ENCODE peak calls at places on chromosomes 11 and 22, in seven cellular contexts. N is ovary, Z is cardiac muscle cell, B is HepG2, Q is body of pancreas, L is heart left ventricle, P is psoas muscle. V is an unnamed sample.

GRCh38 chr11:61267437-61267841 is 26.5 kb downstream of the PGA5 start:
- DNase-seq in N (no peak), Z (no peak), B (peak; percentile 66), Q (peak; percentile 26), L (no peak), P (no peak), V (no peak)

GRCh38 chr11:78319453-78319955 is 98.1 kb downstream of the GAB2 start:
- DNase-seq in N (no peak), Z (peak; percentile 20), B (no peak), Q (no peak), L (no peak), P (no peak), V (no peak)

GRCh38 chr11:96311120-96311568 is 31.9 kb downstream of the MAML2 start:
- DNase-seq in N (no peak), Z (peak; percentile 79), B (no peak), Q (no peak), L (no peak), P (no peak), V (no peak)

GRCh38 chr22:43885786-43886185 is 6.0 kb downstream of the PNPLA5 start:
- DNase-seq in N (no peak), Z (no peak), B (no peak), Q (no peak), L (no peak), P (no peak), V (no peak)

GRCh38 chr11:71499125-71499524 is 27.9 kb upstream of the KRTAP5-7 start:
- DNase-seq in N (no peak), Z (no peak), B (no peak), Q (no peak), L (no peak), P (peak; percentile 39), V (no peak)

GRCh38 chr22:30044369-30044768 is 35.9 kb upstream of the HORMAD2 start:
- DNase-seq in N (no peak), Z (peak; percentile 78), B (peak; percentile 34), Q (peak; percentile 44), L (no peak), P (no peak), V (no peak)

GRCh38 chr11:128595775-128596174 is 8.4 kb upstream of the ETS1 start:
- DNase-seq in N (no peak), Z (no peak), B (no peak), Q (no peak), L (no peak), P (no peak), V (no peak)

GRCh38 chr22:31173386-31174145 is 13.6 kb downstream of the RNF185 start:
- DNase-seq in N (no peak), Z (peak; percentile 64), B (no peak), Q (no peak), L (no peak), P (no peak), V (no peak)

GRCh38 chr11:128463386-128463829 is 124.0 kb downstream of the ETS1 start:
- DNase-seq in N (peak; percentile 46), Z (peak; percentile 94), B (no peak), Q (no peak), L (peak; percentile 60), P (no peak), V (no peak)

GRCh38 chr11:9017773-9018172 is 14.0 kb upstream of the NRIP3 start:
- DNase-seq in N (no peak), Z (peak; percentile 22), B (no peak), Q (peak; percentile 21), L (peak; percentile 73), P (peak; percentile 73), V (no peak)

GRCh38 chr11:87212891-87213290 is 175.2 kb downstream of the TMEM135 start:
- DNase-seq in N (no peak), Z (no peak), B (no peak), Q (no peak), L (no peak), P (no peak), V (no peak)

GRCh38 chr11:110929129-110929528 is 216.9 kb upstream of the ARHGAP20 start:
- DNase-seq in N (no peak), Z (no peak), B (no peak), Q (no peak), L (no peak), P (no peak), V (no peak)

DNA sequence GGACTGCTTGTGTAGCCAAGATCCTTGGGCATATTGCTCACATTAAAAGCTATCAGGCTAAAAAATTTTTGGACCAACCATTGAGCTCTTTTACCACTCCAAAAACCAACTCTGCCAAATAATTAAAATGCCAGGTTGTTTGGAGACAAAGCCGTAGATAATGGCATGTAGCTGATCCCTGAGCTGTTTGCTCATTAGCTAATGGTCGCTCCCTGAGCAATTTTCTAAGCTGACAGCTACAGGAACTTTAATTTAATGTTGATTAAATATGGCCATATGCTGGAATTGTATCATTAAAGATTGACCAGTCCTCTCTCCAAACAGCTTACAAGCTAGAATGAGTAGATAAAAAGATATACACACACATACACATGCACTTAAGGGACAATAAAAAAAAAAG is 216.1 kb upstream of the ARHGAP20 start:
- DNase-seq in N (no peak), Z (no peak), B (no peak), Q (no peak), L (no peak), P (no peak), V (no peak)
- H3K27me3 ChIP-seq in N (no peaks in the 10 kb centered on the region), Z (no peaks in the 10 kb centered on the region), B (no peaks in the 10 kb centered on the region), Q (no peaks in the 10 kb centered on the region), L (no peaks in the 10 kb centered on the region), P (no peaks in the 10 kb centered on the region), V (no peaks in the 10 kb centered on the region)

GRCh38 chr22:46587492-46588278 is 32.5 kb upstream of the GRAMD4 start:
- DNase-seq in N (peak; percentile 36), Z (no peak), B (no peak), Q (no peak), L (peak; percentile 57), P (no peak), V (no peak)
- H3K4me1 ChIP-seq in N (peaks cover 4% of the 10 kb centered on the region), Z (peaks cover 72% of the 10 kb centered on the region), B (no peaks in the 10 kb centered on the region), Q (peaks cover 19% of the 10 kb centered on the region), L (peaks cover 57% of the 10 kb centered on the region), P (peaks cover 17% of the 10 kb centered on the region), V (peaks cover 7% of the 10 kb centered on the region)

DNA sequence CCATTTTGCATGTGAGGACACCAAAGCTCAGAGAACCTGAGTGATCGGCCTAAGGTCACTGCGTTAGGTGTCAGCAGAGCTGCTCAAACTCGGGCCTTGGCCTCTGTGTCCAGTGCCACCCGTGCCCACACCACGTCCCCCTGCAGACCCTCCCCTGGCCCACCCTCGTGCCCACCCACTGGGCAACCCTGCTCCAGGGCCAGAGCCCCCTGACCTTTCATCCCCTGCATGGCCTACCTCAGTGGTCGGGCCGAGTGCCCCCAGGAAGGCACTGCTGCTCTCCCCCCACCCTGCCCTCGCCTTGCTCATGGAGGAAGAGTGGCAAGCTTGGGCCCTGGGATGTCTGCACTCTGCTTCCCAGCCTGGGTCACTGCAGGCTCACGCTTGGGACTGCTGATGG is 17.7 kb downstream of the B3GAT1 start:
- DNase-seq in N (no peak), Z (no peak), B (no peak), Q (no peak), L (no peak), P (no peak), V (no peak)
- H3K27me3 ChIP-seq in N (no peaks in the 10 kb centered on the region), Z (no peaks in the 10 kb centered on the region), B (peaks cover 2% of the 10 kb centered on the region), Q (no peaks in the 10 kb centered on the region), L (peaks cover 4% of the 10 kb centered on the region), P (peaks cover 11% of the 10 kb centered on the region), V (no peaks in the 10 kb centered on the region)

GRCh38 chr22:50310949-50311444 is 3.6 kb upstream of the PLXNB2 start:
- DNase-seq in N (no peak), Z (no peak), B (peak; percentile 39), Q (no peak), L (peak; percentile 15), P (no peak), V (no peak)

GRCh38 chr22:50313021-50313420 is 5.6 kb upstream of the PLXNB2 start:
- DNase-seq in N (peak; percentile 35), Z (no peak), B (no peak), Q (no peak), L (peak; percentile 15), P (no peak), V (no peak)

GRCh38 chr22:50313600-50313999 is 6.2 kb upstream of the PLXNB2 start:
- DNase-seq in N (no peak), Z (no peak), B (no peak), Q (no peak), L (no peak), P (no peak), V (no peak)

GRCh38 chr22:50311606-50312351 is 4.3 kb upstream of the PLXNB2 start:
- DNase-seq in N (peak; percentile 27), Z (no peak), B (no peak), Q (no peak), L (peak; percentile 21), P (no peak), V (no peak)

DNA sequence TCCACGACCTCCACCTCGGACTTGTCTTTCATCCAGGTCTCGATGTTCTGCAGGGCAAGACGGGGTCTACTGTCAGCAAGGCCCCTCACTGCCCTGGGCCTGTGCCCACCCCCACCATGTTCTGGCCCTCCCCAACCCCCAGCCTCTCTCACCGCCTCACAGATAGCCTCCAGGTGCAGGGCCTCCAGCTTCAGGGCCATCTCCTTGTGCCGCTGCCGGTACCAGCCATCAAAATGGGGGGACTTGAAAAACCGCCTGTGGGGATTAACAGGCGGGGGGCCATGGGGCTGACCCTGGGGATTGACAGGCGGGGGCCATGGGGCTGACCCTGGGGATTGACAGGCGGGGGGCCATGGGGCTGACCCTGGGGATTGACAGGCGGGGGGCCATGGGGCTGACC is 4.9 kb upstream of the PLXNB2 start:
- DNase-seq in N (no peak), Z (no peak), B (no peak), Q (no peak), L (no peak), P (no peak), V (no peak)
- H3K4me1 ChIP-seq in N (peaks cover 8% of the 10 kb centered on the region), Z (peaks cover 24% of the 10 kb centered on the region), B (peaks cover 80% of the 10 kb centered on the region), Q (peaks cover 15% of the 10 kb centered on the region), L (peaks cover 28% of the 10 kb centered on the region), P (no peaks in the 10 kb centered on the region), V (peaks cover 17% of the 10 kb centered on the region)

GRCh38 chr11:2158966-2159365 is 2.0 kb downstream of the INS start:
- DNase-seq in N (no peak), Z (no peak), B (no peak), Q (no peak), L (no peak), P (no peak), V (no peak)
- H3K27me3 ChIP-seq in N (no peaks in the 10 kb centered on the region), Z (no peaks in the 10 kb centered on the region), B (peaks cover 23% of the 10 kb centered on the region), Q (no peaks in the 10 kb centered on the region), L (no peaks in the 10 kb centered on the region), P (peaks cover 3% of the 10 kb centered on the region), V (no peaks in the 10 kb centered on the region)